ENCODE peak calls at places on chromosome 15, in five cellular contexts. W is activated naive CD4-positive, alpha-beta T cell; S is B cell; M is foreskin fibroblast; T is pons. I is an unnamed sample.

GRCh38 chr15:69854521-69855171 is 243.1 kb downstream of the TLE3 start:
- DNase-seq in W (no peak), S (no peak), M (peak; percentile 7), T (no peak), I (peak; percentile 93)

GRCh38 chr15:101055411-101055810 is 136.3 kb downstream of the LRRK1 start:
- DNase-seq in W (no peak), S (peak; percentile 2), M (no peak), T (no peak), I (no peak)

GRCh38 chr15:43998607-43999006 is 171.8 kb downstream of the WDR76 start:
- DNase-seq in W (no peak), S (no peak), M (peak; percentile 34), T (peak; percentile 54), I (no peak)

GRCh38 chr15:65385868-65386253 is 8.1 kb upstream of the IGDCC3 start:
- DNase-seq in W (no peak), S (no peak), M (no peak), T (peak; percentile 11), I (no peak)

GRCh38 chr15:77597804-77598453 is 34.8 kb downstream of the LINGO1 start:
- DNase-seq in W (no peak), S (no peak), M (no peak), T (no peak), I (peak; percentile 38)

GRCh38 chr15:58065445-58066041 is at the start of gene ALDH1A2:
- DNase-seq in W (no peak), S (no peak), M (no peak), T (no peak), I (no peak)

GRCh38 chr15:22227411-22227810 is 147.1 kb downstream of the OR4M2 start:
- DNase-seq in W (no peak), S (no peak), M (no peak), T (no peak), I (no peak)

GRCh38 chr15:101028772-101029438 is 109.7 kb downstream of the LRRK1 start:
- DNase-seq in W (no peak), S (peak; percentile 35), M (no peak), T (no peak), I (no peak)

GRCh38 chr15:41286665-41287333 is 45.6 kb downstream of the OIP5 start:
- DNase-seq in W (no peak), S (no peak), M (peak; percentile 35), T (no peak), I (peak; percentile 63)

GRCh38 chr15:85589873-85590272 is 204.9 kb downstream of the KLHL25 start:
- DNase-seq in W (no peak), S (no peak), M (peak; percentile 51), T (no peak), I (peak; percentile 33)

GRCh38 chr15:45678459-45679178 is 43.8 kb downstream of the SQOR start:
- DNase-seq in W (no peak), S (no peak), M (peak; percentile 20), T (no peak), I (no peak)

GRCh38 chr15:98735895-98736617 is 87.7 kb downstream of the IGF1R start:
- DNase-seq in W (no peak), S (no peak), M (no peak), T (no peak), I (no peak)